ENCODE peak calls at places on chromosome 10, in nine cellular contexts. Q is AG20443; E is fibroblast of lung; J is activated T-helper 9 cell treated with anti-CD3 and anti-CD28 coated beads, Interleukin-2, amount 50 U/mL, for 16 hours; H is stromal cell of bone marrow; U is NCI-H446 treated with DMSO at 0.1 percent for 48 hours; T is stimulated activated CD8-positive, alpha-beta memory T cell treated with anti-CD3 and anti-CD28 coated beads, Interleukin-2, amount 100 ng/mL, for 1 hour; Z is activated naive CD4-positive, alpha-beta T cell; M is H54. X is an unnamed sample.

GRCh38 chr10:116767235-116767634 is 24.9 kb upstream of the HSPA12A start:
- DNase-seq in T (no peak), Z (no peak), U (no peak), E (peak; percentile 5), M (no peak), Q (peak; percentile 92), J (no peak), H (no peak), X (no peak)

GRCh38 chr10:89904755-89905154 is 203.4 kb downstream of the KIF20B start:
- DNase-seq in M (no peak), U (no peak), E (peak; percentile 66), Z (no peak), T (no peak), Q (no peak), J (no peak), H (peak; percentile 15), X (no peak)

GRCh38 chr10:132167041-132167674 is 19.6 kb upstream of the DPYSL4 start:
- DNase-seq in Z (no peak), T (no peak), U (no peak), M (no peak), E (no peak), H (no peak), J (no peak), Q (no peak), X (no peak)

GRCh38 chr10:86692023-86692514 is 23.8 kb downstream of the LDB3 start:
- DNase-seq in Q (no peak), Z (no peak), U (no peak), E (no peak), J (no peak), T (no peak), M (no peak), H (no peak), X (no peak)

GRCh38 chr10:101113890-101114403 is 17.2 kb upstream of the TLX1 start:
- DNase-seq in Q (no peak), U (no peak), H (no peak), Z (no peak), J (no peak), T (no peak), E (no peak), M (no peak), X (no peak)

GRCh38 chr10:119391430-119392313 is 150.8 kb downstream of the RGS10 start:
- DNase-seq in J (no peak), M (no peak), T (no peak), E (no peak), U (no peak), H (no peak), Z (no peak), Q (peak; percentile 61), X (no peak)

GRCh38 chr10:43354325-43354635 is 17.2 kb upstream of the FXYD4 start:
- DNase-seq in H (no peak), M (no peak), J (no peak), T (no peak), U (no peak), Z (no peak), Q (no peak), E (no peak), X (no peak)

GRCh38 chr10:95464280-95464679 is 96.9 kb downstream of the SORBS1 start:
- DNase-seq in H (no peak), Z (no peak), M (no peak), J (no peak), E (no peak), Q (no peak), U (no peak), T (no peak), X (no peak)

GRCh38 chr10:69766161-69766910 is 35.4 kb upstream of the COL13A1 start:
- DNase-seq in U (no peak), M (no peak), J (no peak), T (no peak), H (no peak), Q (peak; percentile 52), E (no peak), Z (no peak), X (no peak)

GRCh38 chr10:13703997-13704536 is 117.3 kb downstream of the PRPF18 start:
- DNase-seq in M (no peak), J (no peak), Q (no peak), H (no peak), U (no peak), E (no peak), T (no peak), Z (no peak), X (no peak)

GRCh38 chr10:114645729-114646128 is 12.3 kb downstream of the ABLIM1 start:
- DNase-seq in H (no peak), Q (no peak), Z (no peak), J (no peak), E (no peak), U (no peak), T (no peak), M (no peak), X (no peak)

GRCh38 chr10:13685885-13686284 is 99.1 kb downstream of the PRPF18 start:
- DNase-seq in J (no peak), Z (no peak), E (no peak), M (no peak), H (no peak), U (no peak), Q (no peak), T (no peak), X (no peak)

GRCh38 chr10:103276941-103277712 is at the start of gene INA:
- DNase-seq in Z (no peak), H (no peak), Q (peak; percentile 67), T (no peak), E (peak; percentile 45), M (no peak), U (peak; percentile 1), J (no peak), X (peak; percentile 44)

GRCh38 chr10:68133553-68133952 is 24.3 kb downstream of the MYPN start:
- DNase-seq in H (no peak), J (no peak), Q (no peak), T (no peak), E (peak; percentile 51), Z (no peak), M (peak; percentile 11), U (no peak), X (no peak)

GRCh38 chr10:64465653-64466052 is 944.5 kb downstream of the REEP3 start:
- DNase-seq in T (no peak), M (no peak), Z (no peak), U (no peak), J (no peak), Q (no peak), H (no peak), E (no peak), X (no peak)

GRCh38 chr10:59047957-59048618 is 128.4 kb upstream of the PHYHIPL start:
- DNase-seq in J (no peak), Z (no peak), H (no peak), E (no peak), T (no peak), M (no peak), Q (no peak), U (no peak), X (no peak)

GRCh38 chr10:44284198-44285084 is 100.5 kb downstream of the CXCL12 start:
- DNase-seq in Z (no peak), T (no peak), Q (no peak), U (no peak), J (no peak), H (no peak), E (no peak), M (no peak), X (no peak)

GRCh38 chr10:73647211-73647874 is 6.1 kb upstream of the MYOZ1 start:
- DNase-seq in U (no peak), T (no peak), E (peak; percentile 40), H (peak; percentile 4), M (no peak), Z (no peak), Q (peak; percentile 81), J (no peak), X (peak; percentile 38)

GRCh38 chr10:3420527-3421469 is 248.2 kb upstream of the PITRM1 start:
- DNase-seq in M (no peak), U (no peak), Z (no peak), T (no peak), H (no peak), Q (no peak), E (no peak), J (no peak), X (no peak)

GRCh38 chr10:42680267-42680666 is 41.9 kb upstream of the ZNF33B start:
- DNase-seq in T (no peak), Q (no peak), E (no peak), J (no peak), Z (no peak), H (no peak), M (no peak), U (no peak), X (no peak)

GRCh38 chr10:79295593-79295992 is 51.7 kb upstream of the PPIF start:
- DNase-seq in E (no peak), H (no peak), U (no peak), J (no peak), T (no peak), Q (no peak), Z (no peak), M (no peak), X (no peak)

GRCh38 chr10:93186631-93187030 is 112.9 kb downstream of the CYP26A1 start:
- DNase-seq in M (no peak), H (peak; percentile 73), T (no peak), J (no peak), Q (peak; percentile 51), E (peak; percentile 40), U (no peak), Z (no peak), X (no peak)

GRCh38 chr10:70830185-70830584 is 14.4 kb downstream of the SGPL1 start:
- DNase-seq in E (peak; percentile 46), M (no peak), J (no peak), Q (no peak), T (no peak), H (no peak), Z (no peak), U (no peak), X (no peak)

GRCh38 chr10:5861269-5862031 is 28.2 kb downstream of the ANKRD16 start:
- DNase-seq in M (peak; percentile 60), E (peak; percentile 90), Z (no peak), J (no peak), T (no peak), Q (peak; percentile 77), H (peak; percentile 85), U (no peak), X (no peak)

GRCh38 chr10:77555591-77556212 is 81.9 kb downstream of the KCNMA1 start:
- DNase-seq in Z (no peak), J (no peak), Q (no peak), E (no peak), T (no peak), H (peak; percentile 52), M (no peak), U (no peak), X (no peak)

GRCh38 chr10:10872035-10872673 is 145.5 kb upstream of the CELF2 start:
- DNase-seq in M (no peak), Q (peak; percentile 89), J (no peak), U (no peak), T (no peak), H (peak; percentile 95), E (peak; percentile 98), Z (no peak), X (no peak)

GRCh38 chr10:11255796-11256444 is 238.2 kb downstream of the CELF2 start:
- DNase-seq in M (no peak), E (no peak), H (no peak), T (no peak), Z (no peak), Q (no peak), U (no peak), J (no peak), X (no peak)

GRCh38 chr10:23610626-23611307 is 171.9 kb downstream of the OTUD1 start:
- DNase-seq in Z (no peak), E (no peak), H (no peak), U (no peak), T (no peak), M (no peak), J (no peak), Q (no peak), X (no peak)

GRCh38 chr10:103761075-103761920 is 94.1 kb downstream of the SH3PXD2A start:
- DNase-seq in T (no peak), M (no peak), J (no peak), Z (no peak), H (no peak), Q (no peak), E (peak; percentile 61), U (no peak), X (no peak)

GRCh38 chr10:14356921-14357320 is 26.2 kb upstream of the FRMD4A start:
- DNase-seq in E (peak; percentile 87), U (no peak), M (peak; percentile 14), Q (peak; percentile 38), T (no peak), J (no peak), H (peak; percentile 59), Z (no peak), X (no peak)

GRCh38 chr10:118753331-118753730 is 1.4 kb downstream of the CACUL1 start:
- DNase-seq in H (no peak), Q (no peak), M (no peak), J (no peak), E (peak; percentile 50), Z (no peak), T (no peak), U (no peak), X (no peak)

X was measured in stimulated activated naive CD8-positive, alpha-beta T cell treated with anti-CD3 and anti-CD28 coated beads, Interleukin-15, amount 100 ng/mL, for 72 hours.